ENCODE peak calls at places on chromosomes 16 and 17, in four cellular contexts. S is GM23248, G is PC-3, N is neural progenitor cell. E is an unnamed sample.

GRCh38 chr17:67133161-67133560 is 88.8 kb downstream of the CACNG1 start:
- DNase-seq in S (no peak), G (no peak), N (no peak), E (no peak)

GRCh38 chr17:14790518-14790917 is 474.6 kb downstream of the PMP22 start:
- DNase-seq in S (peak), G (no peak), N (peak), E (no peak)

GRCh38 chr17:76623271-76624146 is 20.0 kb downstream of the ST6GALNAC1 start:
- DNase-seq in S (peak), G (peak), N (peak), E (peak)

GRCh38 chr17:11251561-11252107 is 10.6 kb downstream of the SHISA6 start:
- DNase-seq in S (no peak), G (no peak), N (no peak), E (no peak)

GRCh38 chr16:86676216-86676800 is 98.0 kb downstream of the FOXL1 start:
- DNase-seq in S (peak), G (peak), N (no peak), E (no peak)

GRCh38 chr17:82494236-82495055 is 25.1 kb upstream of the FOXK2 start:
- DNase-seq in S (peak), G (peak), N (peak), E (peak)

GRCh38 chr16:22425036-22425801 is 50.8 kb upstream of the CDR2 start:
- DNase-seq in S (peak), G (no peak), N (no peak), E (no peak)

GRCh38 chr17:76076765-76077581 is 2.0 kb upstream of the ZACN start:
- DNase-seq in S (peak), G (no peak), N (peak), E (peak)

GRCh38 chr16:56643080-56643778 is 4.8 kb downstream of the MT1A start:
- DNase-seq in S (peak), G (peak), N (peak), E (no peak)

GRCh38 chr17:65855245-65855644 is 293.8 kb upstream of the AXIN2 start:
- DNase-seq in S (no peak), G (peak), N (no peak), E (no peak)

GRCh38 chr16:57427824-57428223 is 19.4 kb downstream of the CIAPIN1 start:
- DNase-seq in S (no peak), G (no peak), N (no peak), E (no peak)

GRCh38 chr16:19766554-19766884 is 48.4 kb downstream of the IQCK start:
- DNase-seq in S (no peak), G (no peak), N (no peak), E (no peak)

GRCh38 chr17:79533116-79533515 is 77.7 kb downstream of the RBFOX3 start:
- DNase-seq in S (no peak), G (no peak), N (no peak), E (no peak)

GRCh38 chr17:41523787-41524186 is 4.3 kb downstream of the KRT19 start:
- DNase-seq in S (no peak), G (no peak), N (no peak), E (peak)

GRCh38 chr17:76131692-76132573 is 9.1 kb downstream of the FOXJ1 start:
- DNase-seq in S (no peak), G (no peak), N (no peak), E (no peak)

GRCh38 chr16:1014771-1015495 is 33.4 kb downstream of the SOX8 start:
- DNase-seq in S (no peak), G (no peak), N (peak), E (no peak)

GRCh38 chr17:66373944-66374817 is 71.8 kb downstream of the PRKCA start:
- DNase-seq in S (no peak), G (no peak), N (peak), E (peak)

GRCh38 chr17:38751144-38751802 is 1.3 kb upstream of the PSMB3 start:
- DNase-seq in S (peak), G (peak), N (peak), E (peak)

GRCh38 chr17:19284005-19284959 is 47.1 kb downstream of the EPN2 start:
- DNase-seq in S (no peak), G (no peak), N (no peak), E (no peak)

GRCh38 chr16:79595916-79596450 is 4.6 kb downstream of the MAF start:
- DNase-seq in S (no peak), G (no peak), N (no peak), E (no peak)

GRCh38 chr17:1462164-1463112 is 6.4 kb upstream of the CRK start:
- DNase-seq in S (no peak), G (no peak), N (no peak), E (no peak)

GRCh38 chr17:41540921-41541625 is 13.0 kb upstream of the KRT19 start:
- DNase-seq in S (peak), G (peak), N (no peak), E (no peak)

GRCh38 chr17:50534222-50534978 is 1.9 kb downstream of the EPN3 start:
- DNase-seq in S (peak), G (peak), N (peak), E (peak)

GRCh38 chr17:43337684-43338428 is 60.9 kb upstream of the ARL4D start:
- DNase-seq in S (no peak), G (no peak), N (no peak), E (no peak)
- TF ChIP-seq EZH2phosphoT487 in S (no peak), G (no peak), N (no peak), E (no peak)

GRCh38 chr17:5391678-5392077 is 27.8 kb downstream of the NUP88 start:
- DNase-seq in S (no peak), G (no peak), N (no peak), E (no peak)
- H3K9ac ChIP-seq in S (no peak), G (no peak), N (no peak), E (no peak)

GRCh38 chr16:89318430-89318758 is 100.9 kb downstream of the ZNF778 start:
- DNase-seq in S (no peak), G (no peak), N (no peak), E (no peak)
- TF ChIP-seq EZH2phosphoT487 in S (no peak), G (no peak), N (no peak), E (no peak)

DNA sequence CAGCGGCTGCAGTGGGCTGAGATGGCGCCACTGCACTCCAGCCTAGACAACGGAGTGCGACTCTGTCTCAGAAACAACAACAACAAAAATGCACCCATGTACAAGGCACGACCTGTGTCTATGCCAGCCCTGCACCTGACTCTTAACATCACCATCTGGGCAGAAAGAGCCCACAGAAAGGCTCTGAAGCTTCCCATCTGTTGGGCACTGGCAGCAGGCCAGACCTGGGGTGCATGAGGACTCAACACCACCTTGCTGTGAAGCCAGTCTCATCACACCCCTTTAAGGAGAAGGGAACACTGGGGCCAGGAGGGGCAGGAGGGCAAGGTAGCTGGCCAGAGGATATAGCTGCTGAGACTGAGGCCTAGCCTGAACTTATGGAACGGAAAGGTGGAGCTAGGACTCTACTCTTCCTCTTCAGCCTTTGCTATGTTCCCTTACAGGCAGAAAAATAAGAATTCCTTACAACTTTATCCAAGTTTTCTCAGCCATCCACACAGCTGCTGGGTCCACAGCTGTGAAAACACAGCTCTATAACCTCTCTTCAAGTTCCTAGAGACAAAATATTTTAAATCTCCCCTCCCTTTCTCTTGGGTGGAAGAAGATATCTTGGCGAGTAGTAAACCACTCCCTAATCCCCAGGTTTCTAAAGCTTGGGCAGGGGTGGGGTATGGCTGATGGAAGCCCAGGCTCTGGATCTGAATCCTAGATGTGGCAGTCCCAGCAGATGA is 2.8 kb downstream of the ELOB start:
- DNase-seq in S (no peak), G (no peak), N (no peak), E (no peak)
- H3K9ac ChIP-seq in S (peak), G (no peak), N (peak), E (no peak)

GRCh38 chr17:81027038-81027437 is 7.9 kb upstream of the BAIAP2 start:
- DNase-seq in S (peak), G (no peak), N (no peak), E (peak)
- TF ChIP-seq EZH2phosphoT487 in S (no peak), G (no peak), N (no peak), E (no peak)

GRCh38 chr16:50244504-50245416 is 21.6 kb upstream of the ADCY7 start:
- DNase-seq in S (no peak), G (peak), N (peak), E (no peak)
- H3K9ac ChIP-seq in S (peak), G (peak), N (no peak), E (no peak)

DNA sequence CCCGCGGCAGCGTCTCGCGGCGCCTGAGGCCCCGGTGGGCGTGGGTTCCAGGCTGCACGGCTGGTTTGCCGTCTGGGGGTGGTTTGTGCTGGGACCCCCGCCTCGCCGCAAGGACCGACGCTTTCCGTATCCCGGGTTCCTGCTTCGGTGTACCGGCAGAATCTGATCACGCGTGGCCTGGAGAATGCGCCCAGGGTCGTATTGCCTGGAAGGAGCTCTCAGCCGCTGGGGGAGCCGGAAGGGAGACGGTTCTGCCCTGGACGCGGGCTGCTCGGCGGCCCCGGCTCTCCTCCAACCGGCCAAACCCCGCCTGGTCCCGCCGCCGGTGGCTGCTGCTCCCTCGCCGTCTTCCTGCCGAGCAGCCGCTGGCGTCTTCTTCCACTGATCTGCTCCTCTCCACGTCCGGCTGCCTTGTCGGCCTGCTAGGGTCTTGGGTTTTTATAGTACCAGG is 39.8 kb downstream of the ZNF778 start:
- DNase-seq in S (peak), G (peak), N (peak), E (peak)
- TF ChIP-seq EZH2phosphoT487 in S (no peak), G (no peak), N (peak), E (no peak)

GRCh38 chr17:62692159-62692651 is 64.7 kb downstream of the MRC2 start:
- DNase-seq in S (no peak), G (no peak), N (no peak), E (no peak)
- H3K9ac ChIP-seq in S (no peak), G (no peak), N (no peak), E (no peak)

E was measured in SK-N-SH.